ENCODE peak calls at places on chromosomes 2 and 18, in ten cellular contexts. K is HT1080; Q is naive thymus-derived CD8-positive, alpha-beta T cell; R is H54; W is GM18507; E is T47D; X is activated naive CD4-positive, alpha-beta T cell treated with Interleukin-2 at 50 U/mL for 16 hours; F is GM12865; S is T-cell; O is activated T-cell treated with anti-CD3 and anti-CD28 coated beads, Interleukin-2, amount 50 U/mL, for 48 hours. V is an unnamed sample.

GRCh38 chr2:105610444-105611327 is 134.0 kb upstream of the NCK2 start:
- DNase-seq in K (peak), Q (no peak), R (no peak), W (no peak), E (no peak), X (no peak), F (no peak), S (no peak), O (no peak), V (no peak)

GRCh38 chr18:53153281-53153680 is 813.3 kb downstream of the DCC start:
- DNase-seq in K (peak), Q (no peak), R (peak), W (no peak), E (no peak), X (no peak), F (peak), S (no peak), O (peak), V (no peak)

GRCh38 chr2:21772624-21773023 is 648.9 kb downstream of the TDRD15 start:
- DNase-seq in K (no peak), Q (no peak), R (no peak), W (no peak), E (no peak), X (no peak), F (no peak), S (no peak), O (no peak), V (no peak)

GRCh38 chr18:49238433-49239042 is 221.9 kb downstream of the DYM start:
- DNase-seq in K (peak), Q (no peak), R (no peak), W (no peak), E (no peak), X (no peak), F (peak), S (no peak), O (no peak), V (no peak)

GRCh38 chr18:48975817-48976649 is 25.3 kb upstream of the SMAD7 start:
- DNase-seq in K (no peak), Q (peak), R (peak), W (peak), E (no peak), X (peak), F (peak), S (no peak), O (peak), V (peak)

GRCh38 chr18:3093624-3094354 is 80.8 kb upstream of the LPIN2 start:
- DNase-seq in K (no peak), Q (no peak), R (no peak), W (no peak), E (no peak), X (no peak), F (no peak), S (no peak), O (no peak), V (no peak)

GRCh38 chr2:220192994-220193753 is 565.7 kb downstream of the SLC4A3 start:
- DNase-seq in K (peak), Q (no peak), R (no peak), W (no peak), E (no peak), X (no peak), F (no peak), S (no peak), O (no peak), V (no peak)

GRCh38 chr2:127158614-127159290 is 51.8 kb upstream of the BIN1 start:
- DNase-seq in K (no peak), Q (no peak), R (no peak), W (no peak), E (no peak), X (no peak), F (no peak), S (no peak), O (no peak), V (no peak)

GRCh38 chr2:120809576-120810440 is 74.1 kb downstream of the GLI2 start:
- DNase-seq in K (no peak), Q (no peak), R (no peak), W (no peak), E (no peak), X (no peak), F (no peak), S (no peak), O (no peak), V (no peak)

GRCh38 chr2:232073031-232073430 is 111.5 kb downstream of the DIS3L2 start:
- DNase-seq in K (no peak), Q (no peak), R (no peak), W (no peak), E (no peak), X (no peak), F (no peak), S (no peak), O (no peak), V (no peak)

GRCh38 chr2:54569745-54570296 is 113.7 kb downstream of the SPTBN1 start:
- DNase-seq in K (no peak), Q (no peak), R (no peak), W (no peak), E (no peak), X (no peak), F (peak), S (no peak), O (no peak), V (no peak)

GRCh38 chr2:205684871-205685313 is 2.6 kb downstream of the NRP2 start:
- DNase-seq in K (peak), Q (no peak), R (no peak), W (no peak), E (no peak), X (no peak), F (no peak), S (no peak), O (peak), V (no peak)

GRCh38 chr18:55833543-55833942 is 245.6 kb upstream of the TCF4 start:
- DNase-seq in K (peak), Q (no peak), R (peak), W (no peak), E (no peak), X (no peak), F (no peak), S (no peak), O (no peak), V (no peak)